ENCODE peak calls at places on chromosomes 1 and 21, in nine cellular contexts. L is NCI-H524, D is bronchial epithelial cell, C is nephron progenitor cell, W is ELR, N is non-pigmented ciliary epithelial cell, V is NCI-H2171, I is body of pancreas, O is HS-5. E is an unnamed sample.

GRCh38 chr1:54724771-54725170 is 9.1 kb downstream of the TTC4 start:
- DNase-seq in L (no peak), D (no peak), C (no peak), W (no peak), N (no peak), V (no peak), I (no peak), O (no peak), E (no peak)

GRCh38 chr1:46613661-46614603 is 2.7 kb downstream of the MOB3C start:
- DNase-seq in L (peak; percentile 86), D (peak; percentile 65), C (peak; percentile 60), W (peak; percentile 54), N (no peak), V (peak; percentile 84), I (peak; percentile 95), O (no peak), E (peak; percentile 81)

GRCh38 chr1:188689542-188689941 is 1788.1 kb downstream of the BRINP3 start:
- DNase-seq in L (peak; percentile 84), D (no peak), C (no peak), W (peak; percentile 44), N (no peak), V (peak; percentile 35), I (no peak), O (no peak), E (no peak)

GRCh38 chr1:209837671-209838070 is 9.9 kb downstream of the UTP25 start:
- DNase-seq in L (no peak), D (no peak), C (no peak), W (no peak), N (no peak), V (no peak), I (no peak), O (no peak), E (no peak)

GRCh38 chr1:19476440-19477190 is 8.7 kb downstream of the CAPZB start:
- DNase-seq in L (no peak), D (no peak), C (no peak), W (no peak), N (no peak), V (no peak), I (no peak), O (no peak), E (no peak)

GRCh38 chr1:53061123-53061858 is 722 bp upstream of the PODN start:
- DNase-seq in L (no peak), D (no peak), C (no peak), W (no peak), N (no peak), V (no peak), I (no peak), O (no peak), E (no peak)

GRCh38 chr1:41221995-41222991 is 19.8 kb downstream of the SCMH1 start:
- DNase-seq in L (peak; percentile 92), D (peak; percentile 15), C (no peak), W (no peak), N (no peak), V (peak; percentile 76), I (no peak), O (no peak), E (no peak)

GRCh38 chr1:164617607-164618564 is 58.9 kb downstream of the PBX1 start:
- DNase-seq in L (peak; percentile 87), D (peak; percentile 34), C (peak; percentile 33), W (peak; percentile 39), N (no peak), V (no peak), I (peak; percentile 57), O (no peak), E (peak; percentile 43)

GRCh38 chr1:169892819-169893644 is 664 bp downstream of the SCYL3 start:
- DNase-seq in L (peak; percentile 43), D (peak; percentile 21), C (no peak), W (peak; percentile 44), N (no peak), V (no peak), I (peak; percentile 51), O (no peak), E (peak; percentile 42)

GRCh38 chr1:212413902-212414327 is 771 bp downstream of the PACC1 start:
- DNase-seq in L (no peak), D (no peak), C (peak; percentile 22), W (no peak), N (no peak), V (no peak), I (no peak), O (no peak), E (no peak)

GRCh38 chr1:197464039-197464438 is 196.0 kb downstream of the CRB1 start:
- DNase-seq in L (no peak), D (peak; percentile 46), C (no peak), W (peak; percentile 6), N (no peak), V (no peak), I (peak; percentile 28), O (no peak), E (no peak)

GRCh38 chr1:212138441-212138840 is 102.9 kb downstream of the DTL start:
- DNase-seq in L (no peak), D (no peak), C (no peak), W (no peak), N (no peak), V (no peak), I (peak; percentile 46), O (no peak), E (no peak)

GRCh38 chr1:59477286-59477685 is 180.4 kb downstream of the FGGY start:
- DNase-seq in L (no peak), D (peak; percentile 30), C (no peak), W (peak; percentile 84), N (no peak), V (no peak), I (no peak), O (peak; percentile 74), E (no peak)

GRCh38 chr1:19081218-19081893 is 124.9 kb upstream of the IFFO2 start:
- DNase-seq in L (no peak), D (peak; percentile 50), C (no peak), W (peak; percentile 68), N (no peak), V (no peak), I (no peak), O (peak; percentile 14), E (peak; percentile 50)

GRCh38 chr1:214957330-214958137 is 125.0 kb upstream of the KCNK2 start:
- DNase-seq in L (no peak), D (peak; percentile 99), C (no peak), W (peak; percentile 97), N (peak; percentile 98), V (no peak), I (no peak), O (peak; percentile 98), E (no peak)

GRCh38 chr1:218108034-218108433 is 177.1 kb upstream of the RRP15 start:
- DNase-seq in L (no peak), D (no peak), C (no peak), W (no peak), N (no peak), V (no peak), I (no peak), O (no peak), E (no peak)

GRCh38 chr1:185853739-185854138 is 119.5 kb downstream of the HMCN1 start:
- DNase-seq in L (no peak), D (peak; percentile 81), C (no peak), W (peak; percentile 86), N (peak; percentile 45), V (no peak), I (no peak), O (peak; percentile 64), E (no peak)

GRCh38 chr1:53946252-53947171 is at the start of gene LRRC42:
- DNase-seq in L (no peak), D (no peak), C (no peak), W (no peak), N (no peak), V (no peak), I (peak; percentile 76), O (no peak), E (no peak)

GRCh38 chr21:32336711-32337110 is 38.1 kb downstream of the MRAP start:
- DNase-seq in L (peak; percentile 90), D (peak; percentile 42), C (no peak), W (peak; percentile 38), N (no peak), V (peak; percentile 65), I (no peak), O (no peak), E (no peak)

GRCh38 chr1:210407207-210407886 is 78.6 kb downstream of the HHAT start:
- DNase-seq in L (peak; percentile 74), D (peak; percentile 58), C (peak; percentile 87), W (peak; percentile 72), N (no peak), V (peak; percentile 55), I (peak; percentile 83), O (peak; percentile 37), E (peak; percentile 76)

GRCh38 chr21:16134134-16134533 is 404.4 kb downstream of the USP25 start:
- DNase-seq in L (no peak), D (no peak), C (no peak), W (no peak), N (no peak), V (no peak), I (no peak), O (no peak), E (no peak)

GRCh38 chr1:63908016-63908415 is 134.2 kb downstream of the ROR1 start:
- DNase-seq in L (no peak), D (no peak), C (no peak), W (no peak), N (no peak), V (no peak), I (no peak), O (no peak), E (no peak)

GRCh38 chr1:110390096-110390495 is 730 bp downstream of the SLC16A4 start:
- DNase-seq in L (no peak), D (peak; percentile 83), C (peak; percentile 6), W (peak; percentile 84), N (peak; percentile 53), V (no peak), I (no peak), O (no peak), E (peak; percentile 17)

E was measured in transverse colon.